ENCODE peak calls at places on chromosome 20, in ten cellular contexts. B, Z, J, D, K, T, V, I, U and G are unnamed samples.
A peak's percentile ranks its signal among the peaks of the same experiment; 100 is the strongest.

GRCh38 chr20:57662313-57663240 is 42.4 kb upstream of the ZBP1 start:
- DNase-seq in I (peak; percentile 6), T (peak; percentile 45), U (no peak), K (no peak), D (no peak), Z (no peak), B (no peak), V (no peak), J (no peak), G (no peak)

GRCh38 chr20:32184953-32185603 is 22.5 kb downstream of the PLAGL2 start:
- DNase-seq in B (no peak), V (no peak), Z (no peak), U (no peak), J (no peak), T (no peak), I (no peak), D (no peak), K (no peak), G (no peak)

GRCh38 chr20:5172167-5172586 is 45.4 kb downstream of the CDS2 start:
- DNase-seq in B (no peak), V (no peak), Z (no peak), D (no peak), I (no peak), U (no peak), J (no peak), T (no peak), K (no peak), G (no peak)

GRCh38 chr20:48729538-48729937 is 98.3 kb downstream of the PREX1 start:
- DNase-seq in J (no peak), K (no peak), V (no peak), B (no peak), U (no peak), T (no peak), I (no peak), Z (no peak), D (no peak), G (no peak)

GRCh38 chr20:31593221-31594001 is 11.7 kb upstream of the ID1 start:
- DNase-seq in T (no peak), D (no peak), B (peak; percentile 84), U (peak; percentile 90), Z (peak; percentile 99), I (no peak), J (no peak), V (no peak), K (peak; percentile 94), G (no peak)

GRCh38 chr20:7152071-7152470 is 384.6 kb downstream of the BMP2 start:
- DNase-seq in D (no peak), J (no peak), I (no peak), V (no peak), U (no peak), T (no peak), B (peak; percentile 61), Z (no peak), K (no peak), G (no peak)

GRCh38 chr20:59825944-59826759 is 107.3 kb downstream of the SYCP2 start:
- DNase-seq in V (no peak), D (no peak), I (peak; percentile 57), J (peak; percentile 14), Z (peak; percentile 74), B (no peak), U (no peak), T (peak; percentile 33), K (peak; percentile 77), G (no peak)

GRCh38 chr20:41364236-41364855 is 2.3 kb downstream of the EMILIN3 start:
- DNase-seq in I (no peak), Z (no peak), U (no peak), B (no peak), T (no peak), K (no peak), J (no peak), D (no peak), V (no peak), G (no peak)

GRCh38 chr20:13817342-13817741 is 32.5 kb downstream of the NDUFAF5 start:
- DNase-seq in K (no peak), D (no peak), Z (peak; percentile 59), V (no peak), U (no peak), I (no peak), T (no peak), J (no peak), B (peak; percentile 7), G (no peak)

GRCh38 chr20:46562373-46563169 is 12.1 kb upstream of the OCSTAMP start:
- DNase-seq in B (peak; percentile 63), I (peak; percentile 80), V (no peak), K (peak; percentile 80), T (peak; percentile 90), U (peak; percentile 71), Z (peak; percentile 74), D (peak; percentile 33), J (peak; percentile 91), G (no peak)

GRCh38 chr20:25135031-25135430 is 53.1 kb upstream of the VSX1 start:
- DNase-seq in T (no peak), U (no peak), J (no peak), D (no peak), Z (no peak), I (peak; percentile 85), V (no peak), B (no peak), K (peak; percentile 49), G (no peak)

GRCh38 chr20:25140968-25141367 is 54.5 kb upstream of the ENTPD6 start:
- DNase-seq in Z (no peak), U (no peak), B (no peak), T (no peak), K (no peak), I (no peak), D (no peak), V (no peak), J (no peak), G (no peak)

GRCh38 chr20:25142435-25142834 is 53.1 kb upstream of the ENTPD6 start:
- DNase-seq in Z (no peak), D (no peak), U (no peak), J (no peak), I (no peak), V (no peak), B (no peak), T (no peak), K (no peak), G (no peak)

GRCh38 chr20:25136643-25137559 is 55.0 kb upstream of the VSX1 start:
- DNase-seq in J (peak; percentile 80), T (no peak), D (peak; percentile 67), K (peak; percentile 38), B (peak; percentile 97), Z (peak; percentile 78), V (no peak), I (peak; percentile 69), U (peak; percentile 93), G (peak; percentile 78)

DNA sequence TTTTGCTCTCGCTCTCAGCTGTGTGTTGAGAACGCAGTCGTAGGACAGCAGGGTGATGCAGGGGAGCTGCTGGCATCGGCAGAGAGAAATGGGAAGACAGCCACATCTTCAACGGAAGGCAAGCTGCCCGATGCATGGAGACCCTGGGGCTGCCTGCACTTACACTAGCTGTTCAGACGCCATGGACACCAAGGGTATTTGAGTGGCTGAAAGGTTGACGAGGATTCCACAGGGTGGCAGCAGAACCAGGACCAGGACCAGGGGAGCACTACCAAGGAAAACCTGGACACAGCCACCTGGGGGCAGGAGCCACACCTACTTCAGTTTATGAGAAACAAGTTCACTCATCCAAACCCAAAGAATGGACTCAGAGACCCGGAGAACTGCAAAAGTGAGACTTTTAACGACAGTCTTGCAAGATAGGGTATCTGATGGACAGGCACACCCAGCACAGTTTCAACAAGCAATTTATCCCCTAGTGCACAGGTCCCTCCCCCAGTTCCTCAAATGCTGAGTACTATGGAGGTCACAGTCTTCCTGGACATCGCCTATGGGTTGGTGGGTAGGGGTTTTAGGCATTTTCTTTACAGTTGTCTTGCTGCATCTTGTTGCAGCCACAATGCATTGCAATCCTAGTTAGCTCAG is 56.3 kb upstream of the ENTPD6 start:
- DNase-seq in D (no peak), T (no peak), B (no peak), Z (peak; percentile 73), U (no peak), J (no peak), V (no peak), K (no peak), I (peak; percentile 31), G (no peak)
- H3K4me3 ChIP-seq in D (no peak overlapping the region), T (no peak overlapping the region), B (no peak overlapping the region), Z (no peak overlapping the region), U (no peak overlapping the region), J (no peak overlapping the region), V (no peak overlapping the region), K (no peak overlapping the region), I (no peak overlapping the region), G (no peak overlapping the region)

DNA sequence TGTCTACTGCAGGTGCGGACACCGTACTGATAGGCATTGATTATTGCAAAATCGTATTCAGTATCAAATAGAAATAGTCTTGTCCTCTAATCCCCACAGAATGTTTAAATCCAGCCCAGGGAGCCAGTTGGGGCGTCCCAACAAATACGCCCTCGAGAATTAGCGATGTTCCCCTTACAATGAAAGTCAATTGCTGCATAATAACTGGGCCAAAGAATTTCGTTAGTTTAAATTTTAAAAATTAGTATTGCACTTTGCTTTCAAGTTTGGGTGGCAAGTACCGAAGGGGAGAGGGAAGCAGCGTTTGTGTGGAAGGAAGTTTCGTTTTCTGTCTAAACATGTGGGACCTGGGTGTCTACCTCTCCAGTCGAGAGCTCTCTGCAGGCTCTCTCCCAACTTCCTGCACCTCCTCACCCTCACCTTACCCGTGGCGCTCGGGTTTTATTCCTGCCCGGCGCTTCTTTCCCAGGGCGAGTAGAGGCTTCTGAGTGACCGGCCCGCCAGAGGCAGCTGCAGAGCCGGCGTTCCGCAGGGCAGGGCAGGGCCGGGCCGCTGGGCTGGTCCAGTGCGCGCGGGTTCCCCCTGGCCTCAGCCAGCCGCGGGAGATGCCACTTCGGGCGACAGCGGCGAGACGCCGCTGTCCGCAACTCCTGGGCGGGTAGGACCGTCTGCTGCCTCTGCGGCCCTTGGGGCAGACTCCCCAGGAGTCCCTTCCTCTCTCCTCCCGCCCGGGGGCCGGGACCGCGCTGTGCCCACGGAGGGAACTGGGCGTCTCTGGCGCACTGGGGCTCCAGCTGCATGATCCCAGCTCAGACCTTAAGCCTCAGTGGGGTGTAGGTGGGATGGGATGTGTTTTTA is 862 bp upstream of the TFAP2C start:
- DNase-seq in K (no peak), I (peak; percentile 35), B (no peak), J (no peak), U (no peak), D (peak; percentile 12), V (peak; percentile 9), Z (peak; percentile 45), T (peak; percentile 68), G (no peak)
- TF ChIP-seq CTCF in K (no peak), I (no peak), B (no peak), J (no peak), U (no peak), D (no peak), V (no peak), Z (peak; percentile 17), T (no peak), G (no peak)

GRCh38 chr20:33444797-33445560 is 1.4 kb upstream of the SNTA1 start:
- DNase-seq in J (no peak), B (no peak), V (no peak), U (peak; percentile 29), T (no peak), I (peak; percentile 44), D (peak; percentile 23), Z (peak; percentile 48), K (peak; percentile 35), G (no peak)
- H3K4me3 ChIP-seq in J (peak overlapping the region; percentile 76), B (no peak overlapping the region), V (peak overlapping the region; percentile 83), U (no peak overlapping the region), T (peak overlapping the region; percentile 28), I (no peak overlapping the region), D (peak overlapping the region; percentile 70), Z (peak overlapping the region; percentile 84), K (no peak overlapping the region), G (no peak overlapping the region)

GRCh38 chr20:53779822-53780221 is 186.2 kb upstream of the ZNF217 start:
- DNase-seq in Z (no peak), B (no peak), U (no peak), D (no peak), V (no peak), J (no peak), T (no peak), I (no peak), K (no peak), G (no peak)
- TF ChIP-seq CTCF in Z (no peak), B (no peak), U (no peak), D (no peak), V (no peak), J (no peak), T (no peak), I (no peak), K (no peak), G (no peak)